ENCODE peak calls at places on chromosomes 16 and 17, in seven cellular contexts. I is effector memory CD4-positive, alpha-beta T cell; D is prostate gland; R is body of pancreas; V is IMR-90; S is heart right ventricle; A is fibroblast of lung. H is an unnamed sample.

GRCh38 chr17:27669850-27670249 is 38.9 kb downstream of the LGALS9 start:
- DNase-seq in V (no peak), D (no peak), S (no peak), I (no peak), R (no peak), A (no peak), H (no peak)

GRCh38 chr17:59418732-59419166 is 87.3 kb downstream of the YPEL2 start:
- DNase-seq in S (no peak), V (no peak), I (no peak), R (no peak), D (no peak), A (peak; percentile 13), H (no peak)

GRCh38 chr16:52928955-52929354 is 123.7 kb downstream of the CHD9NB start:
- DNase-seq in V (no peak), S (no peak), I (no peak), R (no peak), A (no peak), D (no peak), H (no peak)

GRCh38 chr17:39621523-39622379 is 5.0 kb upstream of the PPP1R1B start:
- DNase-seq in V (peak; percentile 69), I (peak; percentile 81), R (peak; percentile 85), S (peak; percentile 83), D (peak; percentile 83), A (peak; percentile 56), H (peak; percentile 93)

GRCh38 chr17:28178800-28179199 is 136.3 kb downstream of the NLK start:
- DNase-seq in A (peak; percentile 12), I (no peak), R (peak; percentile 25), V (no peak), D (no peak), S (no peak), H (no peak)

GRCh38 chr16:69223882-69224281 is 36.9 kb downstream of the SNTB2 start:
- DNase-seq in S (no peak), R (no peak), I (no peak), D (no peak), V (peak; percentile 79), A (peak; percentile 62), H (no peak)

GRCh38 chr16:53773150-53773846 is 69.3 kb downstream of the FTO start:
- DNase-seq in S (no peak), I (no peak), V (peak; percentile 79), A (peak; percentile 81), D (peak; percentile 52), R (peak; percentile 49), H (no peak)

GRCh38 chr16:721765-722481 is 977 bp downstream of the ANTKMT start:
- DNase-seq in V (no peak), I (no peak), D (no peak), A (no peak), S (peak; percentile 24), R (no peak), H (no peak)

GRCh38 chr17:47644324-47644723 is 5.4 kb upstream of the KPNB1 start:
- DNase-seq in D (no peak), R (no peak), S (no peak), I (no peak), A (no peak), V (no peak), H (no peak)

GRCh38 chr17:29111816-29112499 is 68.2 kb downstream of the MYO18A start:
- DNase-seq in I (peak; percentile 43), R (peak; percentile 80), S (peak; percentile 81), V (peak; percentile 55), D (peak; percentile 63), A (peak; percentile 49), H (no peak)

GRCh38 chr17:57544381-57544780 is 200.7 kb downstream of the CCDC182 start:
- DNase-seq in S (no peak), A (no peak), R (no peak), I (no peak), V (no peak), D (no peak), H (no peak)

GRCh38 chr17:42275527-42276358 is 448 bp downstream of the STAT5B start:
- DNase-seq in V (peak; percentile 59), D (no peak), R (no peak), S (no peak), A (peak; percentile 56), I (no peak), H (no peak)

GRCh38 chr16:57998484-57998883 is 2.0 kb downstream of the ZNF319 start:
- DNase-seq in D (no peak), V (no peak), A (peak; percentile 49), R (no peak), I (peak; percentile 59), S (peak; percentile 27), H (no peak)

GRCh38 chr16:28873543-28874201 is 4.6 kb upstream of the ATP2A1 start:
- DNase-seq in A (no peak), D (no peak), V (no peak), R (no peak), I (peak; percentile 38), S (no peak), H (no peak)

GRCh38 chr17:33904438-33904837 is 350.6 kb upstream of the CCL2 start:
- DNase-seq in S (no peak), I (no peak), A (no peak), V (no peak), D (no peak), R (no peak), H (no peak)

GRCh38 chr16:22645868-22646267 is 135.2 kb downstream of the NPIPB5 start:
- DNase-seq in R (no peak), S (no peak), V (no peak), D (no peak), I (no peak), A (no peak), H (no peak)

GRCh38 chr16:56732832-56733231 is 2.9 kb downstream of the NUP93 start:
- DNase-seq in S (no peak), R (no peak), D (no peak), V (no peak), I (no peak), A (no peak), H (no peak)

GRCh38 chr17:80372922-80373570 is 41.9 kb upstream of the ENDOV start:
- DNase-seq in S (no peak), A (no peak), V (no peak), R (no peak), I (no peak), D (no peak), H (no peak)

GRCh38 chr16:79658301-79659001 is 57.9 kb upstream of the MAF start:
- DNase-seq in I (no peak), S (no peak), R (no peak), V (peak; percentile 35), A (peak; percentile 94), D (peak; percentile 83), H (peak; percentile 54)

GRCh38 chr17:73782641-73783381 is 138.6 kb upstream of the SDK2 start:
- DNase-seq in D (no peak), R (no peak), A (no peak), V (no peak), I (no peak), S (no peak), H (no peak)

GRCh38 chr17:82239926-82240505 is 11.2 kb downstream of the SLC16A3 start:
- DNase-seq in R (no peak), V (no peak), D (no peak), I (no peak), S (no peak), A (no peak), H (no peak)

DNA sequence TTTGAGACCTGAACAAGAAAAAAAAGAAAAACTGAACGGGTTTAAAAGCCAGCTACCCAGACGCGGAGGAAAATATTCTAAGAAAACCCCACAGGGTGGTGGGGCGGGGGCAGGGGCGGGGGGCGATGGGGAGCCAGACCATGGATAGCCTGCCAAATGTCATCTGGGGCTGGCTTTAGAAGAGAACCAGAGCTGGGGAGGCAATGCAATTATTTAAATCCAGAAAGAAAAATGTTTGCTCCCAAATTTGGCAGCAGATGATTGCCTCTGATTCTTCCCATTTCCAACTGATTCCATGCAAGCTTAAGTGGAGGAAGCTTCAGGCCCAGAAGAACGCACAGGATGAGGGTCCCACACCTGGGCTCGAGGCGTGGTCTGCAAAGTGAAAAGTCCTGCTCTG is 34.8 kb downstream of the ZNF423 start:
- DNase-seq in D (no peak), R (no peak), I (no peak), S (no peak), A (no peak), V (no peak), H (no peak)
- H3K4me1 ChIP-seq in D (no peaks in the 10 kb centered on the region), R (no peaks in the 10 kb centered on the region), I (no peaks in the 10 kb centered on the region), S (peaks cover 48% of the 10 kb centered on the region), A (no peaks in the 10 kb centered on the region), V (no peaks in the 10 kb centered on the region), H (no peaks in the 10 kb centered on the region)

GRCh38 chr16:89919535-89920406 is 1.1 kb downstream of the MC1R start:
- DNase-seq in S (no peak), R (no peak), I (no peak), V (no peak), A (no peak), D (no peak), H (no peak)

GRCh38 chr16:89921131-89921698 is 1.9 kb upstream of the TUBB3 start:
- DNase-seq in D (no peak), R (no peak), I (no peak), V (no peak), S (no peak), A (no peak), H (no peak)

GRCh38 chr16:89922477-89922883 is 662 bp upstream of the TUBB3 start:
- DNase-seq in A (peak; percentile 92), S (peak; percentile 68), D (no peak), V (peak; percentile 91), I (no peak), R (peak; percentile 52), H (peak; percentile 94)

GRCh38 chr16:89921699-89922476 is 1.3 kb upstream of the TUBB3 start:
- DNase-seq in I (no peak), A (peak; percentile 96), V (peak; percentile 94), D (no peak), S (peak; percentile 81), R (peak; percentile 60), H (peak; percentile 92)

GRCh38 chr16:89920723-89921122 is 2.1 kb downstream of the MC1R start:
- DNase-seq in A (peak; percentile 72), R (no peak), S (no peak), I (no peak), V (peak; percentile 47), D (no peak), H (no peak)
- H3K27ac ChIP-seq in A (peak overlapping the region; percentile 99), R (no peak overlapping the region), S (no peak overlapping the region), I (no peak overlapping the region), V (peak overlapping the region; percentile 97), D (no peak overlapping the region), H (peak overlapping the region; percentile 85)

GRCh38 chr17:64264891-64265290 is 1.8 kb upstream of the TEX2 start:
- DNase-seq in A (no peak), D (no peak), S (no peak), R (no peak), I (no peak), V (no peak), H (no peak)

GRCh38 chr17:64273006-64273405 is 9.9 kb upstream of the TEX2 start:
- DNase-seq in D (no peak), S (no peak), V (no peak), A (no peak), R (no peak), I (no peak), H (no peak)

GRCh38 chr17:64275016-64275415 is 12.0 kb upstream of the TEX2 start:
- DNase-seq in A (no peak), I (no peak), R (no peak), D (no peak), S (no peak), V (no peak), H (no peak)

GRCh38 chr17:64270885-64271284 is 7.8 kb upstream of the TEX2 start:
- DNase-seq in I (no peak), V (no peak), A (no peak), S (no peak), D (no peak), R (no peak), H (no peak)

GRCh38 chr17:64269687-64270649 is 6.9 kb upstream of the TEX2 start:
- DNase-seq in R (no peak), A (no peak), I (no peak), V (no peak), S (no peak), D (no peak), H (no peak)
- H3K4me1 ChIP-seq in R (no peaks in the 10 kb centered on the region), A (no peaks in the 10 kb centered on the region), I (no peaks in the 10 kb centered on the region), V (no peaks in the 10 kb centered on the region), S (no peaks in the 10 kb centered on the region), D (no peaks in the 10 kb centered on the region), H (no peaks in the 10 kb centered on the region)

GRCh38 chr17:32103476-32104113 is 38.7 kb upstream of the RHOT1 start:
- DNase-seq in V (no peak), S (peak; percentile 23), D (no peak), R (no peak), A (peak; percentile 68), I (no peak), H (no peak)
- H3K27ac ChIP-seq in V (no peak overlapping the region), S (no peak overlapping the region), D (no peak overlapping the region), R (no peak overlapping the region), A (no peak overlapping the region), I (no peak overlapping the region), H (no peak overlapping the region)